ENCODE peak calls at places on chromosomes 7 and 10, in six cellular contexts. One of them, this sample, is unnamed.

GRCh38 chr7:46198691-46199090 is 277.6 kb upstream of the IGFBP3 start:
- DNase-seq in HepG2: no peak
- DNase-seq in HCT116: no peak
- DNase-seq in SK-N-SH: no peak
- DNase-seq in GM12878: no peak
- DNase-seq in K562: no peak
- DNase-seq in this sample: no peak

GRCh38 chr7:131011437-131011752 is 277.4 kb upstream of the KLF14 start:
- DNase-seq in SK-N-SH: no peak
- DNase-seq in HCT116: no peak
- DNase-seq in K562: no peak
- DNase-seq in GM12878: no peak
- DNase-seq in HepG2: no peak
- DNase-seq in this sample: no peak

GRCh38 chr7:69457912-69458491 is 140.3 kb upstream of the AUTS2 start:
- DNase-seq in K562: no peak
- DNase-seq in GM12878: no peak
- DNase-seq in SK-N-SH: no peak
- DNase-seq in HCT116: no peak
- DNase-seq in HepG2: no peak
- DNase-seq in this sample: no peak

GRCh38 chr10:13816195-13816926 is 229.6 kb downstream of the PRPF18 start:
- DNase-seq in SK-N-SH: no peak
- DNase-seq in HCT116: no peak
- DNase-seq in HepG2: no peak
- DNase-seq in GM12878: no peak
- DNase-seq in K562: no peak
- DNase-seq in this sample: peak

GRCh38 chr10:94546058-94546595 is 539 bp downstream of the HELLS start:
- DNase-seq in SK-N-SH: peak
- DNase-seq in HCT116: no peak
- DNase-seq in K562: peak
- DNase-seq in HepG2: peak
- DNase-seq in GM12878: no peak
- DNase-seq in this sample: peak

GRCh38 chr10:24503627-24504320 is 219.9 kb downstream of the ARHGAP21 start:
- DNase-seq in K562: peak
- DNase-seq in HepG2: peak
- DNase-seq in SK-N-SH: peak
- DNase-seq in HCT116: peak
- DNase-seq in GM12878: peak
- DNase-seq in this sample: peak

GRCh38 chr10:44977287-44978212 is 1.1 kb downstream of the DEPP1 start:
- DNase-seq in HepG2: no peak
- DNase-seq in GM12878: no peak
- DNase-seq in K562: no peak
- DNase-seq in SK-N-SH: no peak
- DNase-seq in HCT116: no peak
- DNase-seq in this sample: no peak

GRCh38 chr10:46546591-46547330 is 9.7 kb downstream of the GPRIN2 start:
- DNase-seq in HCT116: no peak
- DNase-seq in SK-N-SH: no peak
- DNase-seq in HepG2: no peak
- DNase-seq in GM12878: no peak
- DNase-seq in K562: no peak
- DNase-seq in this sample: no peak

GRCh38 chr10:62017141-62017870 is 115.8 kb downstream of the ARID5B start:
- DNase-seq in HCT116: no peak
- DNase-seq in HepG2: no peak
- DNase-seq in SK-N-SH: no peak
- DNase-seq in GM12878: no peak
- DNase-seq in K562: no peak
- DNase-seq in this sample: no peak

DNA sequence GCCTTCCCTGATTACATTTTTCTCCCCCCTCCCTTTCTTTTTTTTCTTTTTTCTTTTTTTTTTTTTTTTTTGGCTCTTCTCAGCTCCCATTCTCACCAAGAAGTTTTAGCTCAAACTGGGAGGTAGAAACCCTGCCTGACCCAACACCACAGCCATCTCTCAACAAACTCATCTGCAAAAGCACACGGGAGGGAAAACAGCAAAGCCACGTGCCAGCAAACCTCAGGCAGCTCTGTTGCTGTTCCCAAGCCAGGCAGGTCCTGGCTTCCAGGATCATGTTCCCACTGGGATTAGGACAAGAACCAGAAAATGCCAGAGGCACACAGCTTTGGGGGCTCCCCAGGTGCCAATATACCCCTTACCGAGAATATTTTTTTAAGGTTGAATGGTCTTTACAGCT is 56.7 kb downstream of the ITIH5 start:
- DNase-seq in HepG2: no peak
- DNase-seq in K562: no peak
- DNase-seq in GM12878: no peak
- DNase-seq in SK-N-SH: no peak
- DNase-seq in HCT116: no peak
- DNase-seq in this sample: no peak
- TF ChIP-seq JUND in HepG2: no peak
- TF ChIP-seq JUND in K562: no peak
- TF ChIP-seq JUND in GM12878: no peak
- TF ChIP-seq JUND in SK-N-SH: no peak
- TF ChIP-seq JUND in HCT116: no peak
- TF ChIP-seq JUND in this sample: no peak

DNA sequence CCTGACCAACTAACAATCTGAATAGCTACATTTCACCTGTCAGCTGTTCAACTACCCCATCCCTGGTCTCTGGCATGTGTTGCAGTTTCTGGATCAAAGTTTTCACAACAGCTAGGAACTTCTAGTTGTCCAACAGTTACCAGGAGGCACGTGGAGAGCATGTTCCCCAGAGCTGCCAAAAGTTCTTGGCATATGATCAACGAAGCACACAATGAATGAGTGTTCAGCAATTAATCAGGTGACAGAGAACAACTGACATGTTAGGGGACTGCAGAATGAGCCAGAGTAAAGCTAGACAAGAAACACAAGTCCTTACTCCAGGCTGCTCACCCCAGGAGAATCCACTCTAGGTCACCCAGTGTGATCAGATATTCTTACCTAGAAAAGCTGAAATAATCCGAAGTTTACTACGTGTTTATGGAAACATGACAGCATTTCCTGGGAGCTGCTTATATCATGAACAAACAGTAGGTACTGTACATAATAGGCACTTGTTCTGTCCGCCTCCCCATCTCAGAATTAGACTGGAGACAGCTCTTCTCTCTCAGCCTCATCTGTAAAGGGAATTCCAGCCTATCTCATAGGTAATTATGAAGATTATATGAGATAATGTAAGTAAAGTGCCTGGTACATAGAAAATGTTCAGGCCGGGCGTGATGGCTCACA is 50.6 kb downstream of the ZNF438 start:
- DNase-seq in SK-N-SH: no peak
- DNase-seq in K562: no peak
- DNase-seq in GM12878: no peak
- DNase-seq in HepG2: no peak
- DNase-seq in HCT116: no peak
- DNase-seq in this sample: peak
- TF ChIP-seq JUND in SK-N-SH: no peak
- TF ChIP-seq JUND in K562: no peak
- TF ChIP-seq JUND in GM12878: no peak
- TF ChIP-seq JUND in HepG2: no peak
- TF ChIP-seq JUND in HCT116: no peak
- TF ChIP-seq JUND in this sample: no peak

GRCh38 chr7:45147858-45148652 is 9.5 kb upstream of the RAMP3 start:
- DNase-seq in HCT116: no peak
- DNase-seq in HepG2: no peak
- DNase-seq in K562: no peak
- DNase-seq in SK-N-SH: no peak
- DNase-seq in GM12878: no peak
- DNase-seq in this sample: no peak
- TF ChIP-seq JUND in HCT116: no peak
- TF ChIP-seq JUND in HepG2: no peak
- TF ChIP-seq JUND in K562: no peak
- TF ChIP-seq JUND in SK-N-SH: no peak
- TF ChIP-seq JUND in GM12878: no peak
- TF ChIP-seq JUND in this sample: no peak

GRCh38 chr10:118504044-118504944 is 91.2 kb downstream of the PRLHR start:
- DNase-seq in SK-N-SH: no peak
- DNase-seq in HepG2: no peak
- DNase-seq in GM12878: no peak
- DNase-seq in HCT116: peak
- DNase-seq in K562: peak
- DNase-seq in this sample: no peak
- TF ChIP-seq JUND in SK-N-SH: no peak
- TF ChIP-seq JUND in HepG2: no peak
- TF ChIP-seq JUND in GM12878: no peak
- TF ChIP-seq JUND in HCT116: peak
- TF ChIP-seq JUND in K562: peak
- TF ChIP-seq JUND in this sample: no peak

DNA sequence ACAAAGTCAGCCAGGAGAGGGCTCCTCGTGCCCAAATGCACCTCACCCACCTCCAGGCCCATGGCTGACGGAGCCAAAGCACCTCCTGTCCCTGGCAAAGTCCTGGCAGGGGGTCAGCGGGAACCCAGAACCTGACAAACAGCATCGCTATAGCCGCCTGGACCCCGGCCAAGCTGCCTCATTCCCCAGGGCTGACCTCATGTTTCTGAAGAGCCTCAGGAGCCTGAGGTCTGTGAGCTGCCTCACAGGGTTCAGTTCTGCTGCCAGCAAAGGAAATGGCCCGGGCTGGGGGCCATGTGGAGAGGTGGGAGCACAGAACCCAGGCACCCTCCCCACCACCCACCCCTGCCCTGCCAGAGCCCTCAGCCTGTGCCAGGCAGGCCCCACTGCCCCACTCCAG is 4.2 kb upstream of the NANOS1 start:
- DNase-seq in HCT116: no peak
- DNase-seq in HepG2: peak
- DNase-seq in SK-N-SH: peak
- DNase-seq in GM12878: no peak
- DNase-seq in K562: no peak
- DNase-seq in this sample: peak
- TF ChIP-seq JUND in HCT116: no peak
- TF ChIP-seq JUND in HepG2: no peak
- TF ChIP-seq JUND in SK-N-SH: peak
- TF ChIP-seq JUND in GM12878: no peak
- TF ChIP-seq JUND in K562: no peak
- TF ChIP-seq JUND in this sample: no peak

GRCh38 chr10:78464118-78464855 is 430.6 kb downstream of the RPS24 start:
- DNase-seq in K562: no peak
- DNase-seq in GM12878: no peak
- DNase-seq in HepG2: no peak
- DNase-seq in SK-N-SH: no peak
- DNase-seq in HCT116: no peak
- DNase-seq in this sample: no peak

GRCh38 chr10:78461333-78461732 is 427.7 kb downstream of the RPS24 start:
- DNase-seq in GM12878: no peak
- DNase-seq in SK-N-SH: no peak
- DNase-seq in HepG2: no peak
- DNase-seq in HCT116: no peak
- DNase-seq in K562: no peak
- DNase-seq in this sample: no peak

GRCh38 chr10:78460204-78460603 is 426.5 kb downstream of the RPS24 start:
- DNase-seq in HepG2: no peak
- DNase-seq in HCT116: no peak
- DNase-seq in SK-N-SH: no peak
- DNase-seq in K562: peak
- DNase-seq in GM12878: no peak
- DNase-seq in this sample: no peak

GRCh38 chr10:78462728-78463228 is 429.1 kb downstream of the RPS24 start:
- DNase-seq in K562: no peak
- DNase-seq in SK-N-SH: no peak
- DNase-seq in HCT116: no peak
- DNase-seq in HepG2: no peak
- DNase-seq in GM12878: no peak
- DNase-seq in this sample: no peak

GRCh38 chr10:78462221-78462620 is 428.6 kb downstream of the RPS24 start:
- DNase-seq in K562: no peak
- DNase-seq in GM12878: no peak
- DNase-seq in HepG2: no peak
- DNase-seq in SK-N-SH: no peak
- DNase-seq in HCT116: no peak
- DNase-seq in this sample: no peak
- TF ChIP-seq JUND in K562: no peak
- TF ChIP-seq JUND in GM12878: no peak
- TF ChIP-seq JUND in HepG2: no peak
- TF ChIP-seq JUND in SK-N-SH: no peak
- TF ChIP-seq JUND in HCT116: no peak
- TF ChIP-seq JUND in this sample: no peak

GRCh38 chr7:66950311-66950710 is 29.3 kb downstream of the TMEM248 start:
- DNase-seq in HepG2: no peak
- DNase-seq in HCT116: no peak
- DNase-seq in K562: no peak
- DNase-seq in SK-N-SH: no peak
- DNase-seq in GM12878: no peak
- DNase-seq in this sample: no peak

GRCh38 chr7:66950763-66951162 is 29.7 kb downstream of the TMEM248 start:
- DNase-seq in K562: no peak
- DNase-seq in SK-N-SH: no peak
- DNase-seq in HepG2: no peak
- DNase-seq in GM12878: no peak
- DNase-seq in HCT116: no peak
- DNase-seq in this sample: no peak

GRCh38 chr7:66953044-66953427 is 32.0 kb downstream of the TMEM248 start:
- DNase-seq in GM12878: no peak
- DNase-seq in HCT116: no peak
- DNase-seq in SK-N-SH: no peak
- DNase-seq in HepG2: no peak
- DNase-seq in K562: no peak
- DNase-seq in this sample: no peak

GRCh38 chr7:66948480-66949109 is 27.6 kb downstream of the TMEM248 start:
- DNase-seq in GM12878: no peak
- DNase-seq in HCT116: no peak
- DNase-seq in K562: no peak
- DNase-seq in HepG2: no peak
- DNase-seq in SK-N-SH: no peak
- DNase-seq in this sample: no peak

GRCh38 chr7:66952343-66953043 is 31.5 kb downstream of the TMEM248 start:
- DNase-seq in K562: no peak
- DNase-seq in HepG2: peak
- DNase-seq in SK-N-SH: no peak
- DNase-seq in GM12878: no peak
- DNase-seq in HCT116: peak
- DNase-seq in this sample: peak
- TF ChIP-seq JUND in K562: no peak
- TF ChIP-seq JUND in HepG2: no peak
- TF ChIP-seq JUND in SK-N-SH: peak
- TF ChIP-seq JUND in GM12878: no peak
- TF ChIP-seq JUND in HCT116: peak
- TF ChIP-seq JUND in this sample: no peak

DNA sequence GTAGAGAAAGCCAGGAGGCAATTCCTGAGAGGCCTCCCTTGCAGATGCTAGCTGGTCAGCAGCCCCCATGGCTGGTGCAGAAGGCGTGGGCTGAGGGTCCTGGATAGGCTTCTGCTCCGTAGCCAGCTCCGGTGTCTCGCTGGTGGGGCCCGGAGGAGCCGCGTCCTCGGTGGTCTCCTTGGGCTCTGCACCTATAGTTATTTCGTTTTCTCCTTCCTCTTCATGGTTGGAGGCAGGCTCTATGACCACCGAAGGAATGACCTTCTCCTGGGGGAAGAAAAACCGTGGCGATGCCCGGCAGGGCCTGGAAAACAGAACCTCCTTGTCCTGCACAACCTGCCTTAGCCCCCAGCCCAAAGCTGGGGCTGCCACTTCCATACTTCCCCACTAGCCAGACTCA is 118.3 kb upstream of the TARP start:
- DNase-seq in GM12878: no peak
- DNase-seq in SK-N-SH: no peak
- DNase-seq in HepG2: no peak
- DNase-seq in HCT116: no peak
- DNase-seq in K562: no peak
- DNase-seq in this sample: no peak
- TF ChIP-seq JUND in GM12878: no peak
- TF ChIP-seq JUND in SK-N-SH: no peak
- TF ChIP-seq JUND in HepG2: no peak
- TF ChIP-seq JUND in HCT116: no peak
- TF ChIP-seq JUND in K562: no peak
- TF ChIP-seq JUND in this sample: no peak